ENCODE peak calls at places on chromosomes 4 and X, in nine cellular contexts. Z is CD8-positive, alpha-beta T cell; X is hepatocyte; D is SJSA1; M is K562; Q is cardiac muscle cell; T is suprapubic skin; G is Peyer's patch; Y is naive thymus-derived CD4-positive, alpha-beta T cell. W is an unnamed sample. For H3K9me3, H3K4me1 and H3K36me3, the result is how much of the 10 kb centered on the place peaks cover.

GRCh38 chrX:109487640-109488039 is 5.8 kb upstream of the GUCY2F start:
- DNase-seq in Z (no peak), X (no peak), D (no peak), M (no peak), Q (no peak), T (no peak), G (no peak), Y (no peak), W (no peak)

GRCh38 chr4:40656221-40656863 is 26.7 kb upstream of the RBM47 start:
- DNase-seq in Z (no peak), X (no peak), D (no peak), M (no peak), Q (no peak), T (no peak), G (no peak), Y (no peak), W (no peak)

GRCh38 chr4:2333356-2333841 is 71.5 kb upstream of the MXD4 start:
- DNase-seq in Z (no peak), X (peak), D (no peak), M (peak), Q (no peak), T (no peak), G (peak), Y (no peak), W (no peak)

GRCh38 chr4:110610940-110611785 is 11.7 kb downstream of the PITX2 start:
- DNase-seq in Z (no peak), X (no peak), D (no peak), M (no peak), Q (no peak), T (no peak), G (peak), Y (no peak), W (no peak)

GRCh38 chrX:123223409-123223808 is 39.3 kb downstream of the GRIA3 start:
- DNase-seq in Z (no peak), X (no peak), D (no peak), M (no peak), Q (no peak), T (no peak), G (no peak), Y (no peak), W (no peak)

GRCh38 chr4:5839751-5840674 is 52.9 kb downstream of the CRMP1 start:
- DNase-seq in Z (no peak), X (no peak), D (no peak), M (no peak), Q (peak), T (no peak), G (peak), Y (no peak), W (no peak)

GRCh38 chrX:136147966-136148365 is 633 bp downstream of the FHL1 start:
- DNase-seq in Z (no peak), X (no peak), D (no peak), M (no peak), Q (no peak), T (peak), G (no peak), Y (no peak), W (no peak)

GRCh38 chr4:144584428-144584827 is 61.5 kb upstream of the HHIP start:
- DNase-seq in Z (no peak), X (no peak), D (no peak), M (no peak), Q (no peak), T (no peak), G (no peak), Y (no peak), W (no peak)

GRCh38 chr4:65645185-65645584 is 25.1 kb downstream of the EPHA5 start:
- DNase-seq in Z (no peak), X (no peak), D (no peak), M (no peak), Q (peak), T (no peak), G (no peak), Y (no peak), W (no peak)

GRCh38 chr4:158856852-158857251 is 88.0 kb downstream of the FNIP2 start:
- DNase-seq in Z (no peak), X (peak), D (no peak), M (peak), Q (peak), T (no peak), G (no peak), Y (no peak), W (peak)

GRCh38 chr4:73984736-73985527 is 3.1 kb downstream of the PPBP start:
- DNase-seq in Z (no peak), X (no peak), D (no peak), M (no peak), Q (no peak), T (no peak), G (no peak), Y (no peak), W (no peak)

GRCh38 chr4:15778191-15778741 is at the start of gene CD38:
- DNase-seq in Z (no peak), X (peak), D (no peak), M (no peak), Q (peak), T (no peak), G (peak), Y (peak), W (no peak)

GRCh38 chr4:140697709-140698560 is 58.2 kb downstream of the TBC1D9 start:
- DNase-seq in Z (no peak), X (no peak), D (no peak), M (no peak), Q (no peak), T (no peak), G (no peak), Y (no peak), W (no peak)

DNA sequence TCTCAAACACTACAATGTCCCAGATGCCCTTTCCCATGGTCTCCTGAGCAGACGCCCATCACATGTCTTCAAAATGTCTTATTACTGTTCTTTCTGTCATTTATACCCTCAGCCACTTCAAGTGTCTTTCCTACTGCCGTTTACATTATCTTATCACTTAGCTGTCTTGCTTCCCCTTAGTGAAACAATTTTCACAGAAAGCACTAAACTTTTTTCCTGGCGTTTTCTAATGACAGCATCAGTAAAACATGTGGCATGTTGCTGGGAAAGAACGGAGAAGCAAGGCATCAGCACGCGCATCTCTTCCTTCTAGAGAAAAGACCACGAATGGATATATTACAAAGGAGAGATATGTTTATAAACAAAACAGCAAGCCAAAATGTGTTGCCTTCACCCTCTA is 189.7 kb upstream of the SLIT2 start:
- DNase-seq in Z (no peak), X (no peak), D (no peak), M (no peak), Q (peak), T (no peak), G (no peak), Y (no peak), W (no peak)
- H3K9me3 ChIP-seq in Z (under half), X (under half), D (under half), M (under half), Q (under half), T (under half), G (under half), Y (under half), W (under half)

DNA sequence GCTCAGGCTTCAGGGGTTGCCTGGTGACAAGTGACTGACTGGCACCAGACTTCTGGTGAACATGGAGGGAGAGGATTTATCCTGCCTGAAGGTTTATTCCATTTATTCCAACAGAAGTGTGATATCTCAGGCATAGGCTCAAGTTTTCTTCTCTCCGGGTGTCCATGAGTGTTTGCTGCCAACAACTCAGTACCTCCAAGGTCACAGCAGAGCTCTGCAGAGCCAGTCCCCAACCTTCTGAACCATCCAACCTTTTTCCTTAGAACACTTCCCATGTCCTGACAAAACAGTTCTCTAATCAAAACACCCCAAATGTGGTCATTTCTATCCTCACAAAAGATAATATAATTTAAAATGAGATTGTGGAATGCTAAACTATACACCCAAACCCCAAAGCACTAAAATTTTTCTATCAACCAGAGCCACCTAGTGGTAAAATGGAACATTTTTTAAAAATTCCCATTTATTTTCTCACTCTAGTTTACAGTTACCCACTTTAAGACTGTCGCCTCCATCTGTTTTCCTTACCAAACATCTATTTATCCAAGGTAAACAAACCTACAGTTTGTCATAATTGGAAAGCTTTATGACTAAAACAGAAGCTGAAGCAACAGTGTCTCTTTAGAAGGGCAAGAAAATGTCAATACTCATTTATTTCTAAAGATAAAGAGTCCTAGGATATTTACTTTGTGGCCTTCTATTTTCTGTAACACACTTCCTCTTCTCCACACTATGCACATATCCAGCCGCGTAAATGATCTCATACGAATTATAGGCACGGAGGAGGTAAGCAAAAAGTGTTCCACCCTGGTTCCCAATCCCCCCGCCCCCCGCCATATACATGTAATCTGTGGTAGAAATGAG is 39.5 kb downstream of the TMEM154 start:
- DNase-seq in Z (no peak), X (peak), D (no peak), M (peak), Q (peak), T (no peak), G (no peak), Y (no peak), W (peak)
- H3K4me1 ChIP-seq in Z (under half), X (under half), D (under half), M (under half), Q (under half), T (under half), G (under half), Y (under half), W (under half)

GRCh38 chr4:38500433-38500832 is 163.6 kb upstream of the KLF3 start:
- DNase-seq in Z (no peak), X (no peak), D (no peak), M (no peak), Q (no peak), T (no peak), G (no peak), Y (no peak), W (no peak)
- H3K36me3 ChIP-seq in Z (under half), X (under half), D (under half), M (under half), Q (under half), T (under half), G (under half), Y (under half), W (under half)

DNA sequence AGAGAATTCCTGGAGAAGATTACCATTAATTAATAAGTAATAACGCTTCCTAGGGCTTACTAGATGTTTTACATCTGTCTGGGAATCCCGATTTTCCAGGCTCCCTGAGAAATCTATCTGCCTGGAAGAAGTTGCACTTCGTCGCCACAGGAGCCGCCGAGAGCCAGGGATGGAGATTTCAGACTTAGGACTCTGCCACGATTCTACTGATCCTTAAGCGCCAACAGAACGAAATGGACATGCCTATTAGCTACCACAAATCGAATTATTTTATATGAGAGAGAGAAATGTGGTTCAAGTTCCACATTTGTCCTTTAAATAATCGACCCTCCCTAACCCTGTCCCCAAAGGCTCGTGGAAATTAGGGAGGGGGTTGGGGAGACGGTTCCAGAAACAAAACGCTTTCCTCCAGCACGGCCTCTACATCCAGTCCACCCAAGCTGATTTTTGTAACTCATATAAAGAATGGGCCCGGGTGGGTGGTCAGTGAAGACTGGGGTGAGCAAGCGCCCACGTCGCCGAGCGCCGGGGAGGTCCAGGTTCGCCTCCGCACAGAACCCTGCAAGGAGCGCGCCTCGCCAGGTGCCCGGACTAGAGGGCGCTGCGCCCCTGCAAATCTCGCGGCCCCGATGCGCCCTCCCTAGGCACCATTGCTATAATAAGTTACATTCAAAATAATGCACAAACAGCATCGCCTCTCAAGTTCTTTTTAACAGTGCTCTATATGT is 1.9 kb upstream of the FAT1 start:
- DNase-seq in Z (no peak), X (peak), D (peak), M (peak), Q (peak), T (peak), G (peak), Y (no peak), W (no peak)
- H3K9me3 ChIP-seq in Z (under half), X (under half), D (under half), M (under half), Q (under half), T (under half), G (under half), Y (under half), W (under half)

GRCh38 chrX:154043003-154043402 is 23.3 kb upstream of the IRAK1 start:
- DNase-seq in Z (no peak), X (no peak), D (no peak), M (no peak), Q (peak), T (no peak), G (no peak), Y (no peak), W (no peak)

GRCh38 chrX:154039577-154039976 is 19.9 kb upstream of the IRAK1 start:
- DNase-seq in Z (no peak), X (no peak), D (no peak), M (no peak), Q (no peak), T (no peak), G (no peak), Y (no peak), W (no peak)

GRCh38 chrX:154037754-154038153 is 18.1 kb upstream of the IRAK1 start:
- DNase-seq in Z (no peak), X (no peak), D (no peak), M (no peak), Q (no peak), T (no peak), G (no peak), Y (no peak), W (no peak)

GRCh38 chrX:154040863-154041262 is 21.2 kb upstream of the IRAK1 start:
- DNase-seq in Z (no peak), X (no peak), D (no peak), M (no peak), Q (no peak), T (no peak), G (no peak), Y (no peak), W (no peak)

GRCh38 chrX:154040307-154040756 is 20.6 kb upstream of the IRAK1 start:
- DNase-seq in Z (no peak), X (peak), D (no peak), M (no peak), Q (peak), T (no peak), G (no peak), Y (no peak), W (no peak)
- H3K4me1 ChIP-seq in Z (under half), X (under half), D (under half), M (under half), Q (under half), T (under half), G (under half), Y (under half), W (under half)

DNA sequence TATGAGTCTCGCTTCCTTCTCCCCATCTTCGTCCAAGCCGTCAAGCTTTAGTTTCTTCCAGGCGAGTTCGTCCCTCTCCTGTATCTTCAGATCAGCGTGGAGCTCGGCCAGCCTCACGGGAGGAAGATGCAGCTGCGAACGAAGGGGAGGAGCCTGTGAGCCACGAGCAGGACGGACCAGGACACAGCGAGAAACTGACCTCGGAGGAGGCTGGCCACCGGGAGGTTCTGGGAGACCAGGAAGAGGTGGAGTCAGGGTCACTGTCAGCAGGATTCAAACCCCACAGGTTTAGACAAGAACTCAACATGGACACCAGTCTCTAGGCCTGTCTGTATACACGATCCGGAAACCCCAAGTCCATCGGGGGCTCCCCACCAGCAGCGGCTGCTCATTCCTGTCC is 7.3 kb downstream of the LRPAP1 start:
- DNase-seq in Z (no peak), X (no peak), D (no peak), M (no peak), Q (no peak), T (peak), G (no peak), Y (no peak), W (no peak)
- H3K36me3 ChIP-seq in Z (under half), X (under half), D (under half), M (half or more), Q (under half), T (half or more), G (half or more), Y (under half), W (half or more)

DNA sequence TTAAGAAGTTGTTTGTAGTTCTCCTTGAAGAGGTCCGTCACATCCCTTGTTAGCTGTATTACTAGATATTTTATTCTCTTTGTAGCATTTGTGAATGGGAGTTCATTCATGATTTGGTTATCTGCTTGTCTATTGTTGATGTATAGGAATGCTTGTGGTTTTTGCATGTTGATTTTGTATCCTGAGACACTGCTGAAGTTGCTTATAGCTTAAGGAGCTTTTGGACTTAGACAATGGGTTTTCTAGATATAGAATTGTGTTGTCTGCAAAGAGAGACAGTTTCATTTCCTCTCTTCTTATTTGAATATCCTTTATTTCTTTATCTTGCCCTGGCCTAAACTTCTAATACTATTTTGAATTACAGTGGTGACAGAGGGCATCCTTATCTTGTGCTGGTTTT is 52.1 kb upstream of the GRID2 start:
- DNase-seq in Z (no peak), X (no peak), D (no peak), M (no peak), Q (peak), T (no peak), G (no peak), Y (no peak), W (no peak)
- H3K9me3 ChIP-seq in Z (under half), X (under half), D (under half), M (under half), Q (under half), T (under half), G (under half), Y (under half), W (under half)

DNA sequence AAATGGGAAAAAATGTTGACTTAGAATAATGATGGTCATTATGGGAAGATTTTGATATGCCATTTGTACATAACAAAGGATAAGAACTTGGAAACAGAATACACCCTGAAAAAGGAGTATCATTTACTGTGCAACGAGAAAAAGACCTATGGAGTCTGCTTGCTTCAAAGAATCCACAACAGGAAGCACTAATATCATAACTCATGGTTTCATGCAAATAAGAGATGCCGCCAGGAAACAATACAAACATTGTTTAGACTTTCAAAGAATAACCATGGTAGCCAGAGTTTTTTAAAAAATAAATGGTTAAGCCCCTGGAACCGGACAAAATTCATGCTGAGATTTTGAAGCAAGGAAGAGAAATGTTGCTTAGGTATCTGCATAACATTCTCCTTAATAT is 139.9 kb upstream of the ETNPPL start:
- DNase-seq in Z (no peak), X (no peak), D (no peak), M (no peak), Q (no peak), T (no peak), G (no peak), Y (no peak), W (no peak)
- H3K4me1 ChIP-seq in Z (under half), X (under half), D (under half), M (under half), Q (under half), T (under half), G (under half), Y (under half), W (under half)

GRCh38 chr4:24244663-24245519 is 339.5 kb downstream of the DHX15 start:
- DNase-seq in Z (no peak), X (no peak), D (no peak), M (no peak), Q (peak), T (no peak), G (no peak), Y (no peak), W (no peak)
- H3K36me3 ChIP-seq in Z (under half), X (under half), D (under half), M (under half), Q (under half), T (under half), G (under half), Y (under half), W (under half)

DNA sequence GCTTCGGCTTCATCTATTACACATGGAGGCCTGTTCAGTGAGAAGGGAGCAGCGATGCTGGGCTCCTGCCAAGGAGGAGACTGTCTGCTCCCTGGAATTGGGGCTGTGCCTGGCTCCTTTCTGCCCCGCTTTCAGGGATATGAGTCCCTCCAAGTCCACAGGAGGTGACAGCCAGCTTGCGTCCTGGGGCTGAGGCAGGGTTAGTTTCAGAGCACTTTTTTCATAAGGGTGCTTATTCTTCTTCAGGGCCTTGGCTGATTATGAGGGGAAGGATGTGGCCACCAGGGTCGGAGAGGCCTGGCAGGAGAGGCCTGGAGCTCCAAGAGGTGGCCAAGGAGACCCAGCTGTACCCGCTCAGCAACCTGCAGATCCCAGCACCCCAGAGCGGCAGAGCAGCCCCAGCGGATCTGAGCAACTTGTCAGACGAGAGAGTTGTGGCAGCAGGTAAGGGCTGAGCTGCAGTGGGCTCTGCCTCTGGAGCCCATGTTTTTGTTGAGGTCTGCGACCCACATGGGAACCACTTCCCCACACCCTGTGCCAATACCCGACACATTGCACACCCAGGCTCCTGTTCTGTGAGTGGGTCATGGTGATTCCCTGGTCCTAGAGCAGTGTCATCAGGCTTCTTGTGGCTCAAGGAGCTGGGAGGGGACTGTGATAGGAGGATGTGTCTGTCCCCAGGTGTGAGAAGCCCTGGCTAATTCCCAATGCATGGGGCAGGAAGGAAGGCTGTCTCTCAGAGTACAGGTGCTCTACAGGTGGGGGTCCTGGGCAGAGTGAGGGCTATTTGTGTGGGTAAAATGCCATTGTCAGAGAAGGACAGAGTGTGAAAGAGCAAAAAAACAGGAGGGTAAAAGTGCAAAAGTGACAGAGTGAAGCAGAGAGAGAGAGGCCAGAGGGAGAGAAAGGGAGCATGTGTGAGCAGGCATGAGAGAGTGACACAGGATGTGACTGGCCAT is 47.4 kb downstream of the ZNF185 start:
- DNase-seq in Z (no peak), X (no peak), D (no peak), M (no peak), Q (no peak), T (no peak), G (no peak), Y (no peak), W (no peak)
- H3K9me3 ChIP-seq in Z (under half), X (under half), D (under half), M (under half), Q (under half), T (under half), G (under half), Y (under half), W (under half)